ENCODE peak calls at places on chromosomes 4 and X, in six cellular contexts. C, V, Z, Y, M and I are unnamed samples. For H3K4me1, the result is how much of the 10 kb centered on the place peaks cover.

GRCh38 chr4:8912089-8912455 is 40.4 kb upstream of the HMX1 start:
- DNase-seq in C (peak), V (no peak), Z (no peak), Y (no peak), M (no peak), I (peak)

GRCh38 chrX:14039344-14039743 is 9.7 kb upstream of the GEMIN8 start:
- DNase-seq in C (peak), V (peak), Z (peak), Y (no peak), M (peak), I (peak)

GRCh38 chr4:793941-794621 is 31.8 kb downstream of the CPLX1 start:
- DNase-seq in C (no peak), V (peak), Z (peak), Y (no peak), M (peak), I (no peak)

GRCh38 chr4:109319684-109320083 is 17.2 kb upstream of the COL25A1 start:
- DNase-seq in C (no peak), V (no peak), Z (no peak), Y (no peak), M (no peak), I (no peak)

GRCh38 chr4:40316782-40317635 is 18.1 kb upstream of the CHRNA9 start:
- DNase-seq in C (no peak), V (peak), Z (no peak), Y (no peak), M (peak), I (peak)

GRCh38 chr4:7202391-7202790 is 10.1 kb downstream of the SORCS2 start:
- DNase-seq in C (no peak), V (no peak), Z (no peak), Y (no peak), M (peak), I (no peak)

GRCh38 chr4:189128341-189128740 is 812.3 kb upstream of the FRG1 start:
- DNase-seq in C (no peak), V (no peak), Z (no peak), Y (no peak), M (no peak), I (no peak)

GRCh38 chr4:145830699-145831098 is 107.9 kb downstream of the ZNF827 start:
- DNase-seq in C (no peak), V (no peak), Z (no peak), Y (no peak), M (no peak), I (no peak)

GRCh38 chr4:134465417-134465816 is 263.8 kb upstream of the PABPC4L start:
- DNase-seq in C (no peak), V (no peak), Z (no peak), Y (no peak), M (no peak), I (no peak)

GRCh38 chrX:65690057-65690855 is 22.8 kb downstream of the MSN start:
- DNase-seq in C (no peak), V (no peak), Z (no peak), Y (no peak), M (peak), I (peak)

GRCh38 chr4:156773648-156774357 is 197.8 kb downstream of the PDGFC start:
- DNase-seq in C (no peak), V (no peak), Z (no peak), Y (no peak), M (peak), I (no peak)

GRCh38 chr4:167509551-167509950 is 275.3 kb upstream of the SPOCK3 start:
- DNase-seq in C (no peak), V (no peak), Z (no peak), Y (no peak), M (no peak), I (no peak)

GRCh38 chrX:153317306-153317705 is 4.3 kb downstream of the PNMA6F start:
- DNase-seq in C (no peak), V (no peak), Z (no peak), Y (no peak), M (no peak), I (no peak)

GRCh38 chr4:142474398-142475087 is 371.6 kb downstream of the INPP4B start:
- DNase-seq in C (no peak), V (no peak), Z (no peak), Y (peak), M (peak), I (no peak)

GRCh38 chr4:128338634-128339355 is 51.2 kb upstream of the PGRMC2 start:
- DNase-seq in C (no peak), V (no peak), Z (no peak), Y (no peak), M (peak), I (no peak)

GRCh38 chr4:1244081-1244977 is 4.6 kb downstream of the CTBP1 start:
- DNase-seq in C (no peak), V (no peak), Z (peak), Y (no peak), M (no peak), I (no peak)

GRCh38 chr4:155629183-155629825 is 37.3 kb upstream of the GUCY1A1 start:
- DNase-seq in C (no peak), V (no peak), Z (no peak), Y (no peak), M (peak), I (no peak)

GRCh38 chr4:137711502-137711901 is 179.2 kb upstream of the PCDH18 start:
- DNase-seq in C (no peak), V (no peak), Z (no peak), Y (no peak), M (no peak), I (no peak)

GRCh38 chrX:70998402-70999027 is 67.6 kb upstream of the SLC7A3 start:
- DNase-seq in C (no peak), V (no peak), Z (no peak), Y (no peak), M (peak), I (peak)

GRCh38 chr4:20194079-20195013 is 57.4 kb upstream of the SLIT2 start:
- DNase-seq in C (no peak), V (no peak), Z (no peak), Y (no peak), M (peak), I (no peak)

GRCh38 chr4:20192754-20193521 is 58.8 kb upstream of the SLIT2 start:
- DNase-seq in C (no peak), V (no peak), Z (no peak), Y (no peak), M (peak), I (no peak)

GRCh38 chr4:20193522-20193902 is 58.2 kb upstream of the SLIT2 start:
- DNase-seq in C (no peak), V (no peak), Z (no peak), Y (no peak), M (no peak), I (no peak)

GRCh38 chr4:20196476-20196875 is 55.2 kb upstream of the SLIT2 start:
- DNase-seq in C (no peak), V (no peak), Z (no peak), Y (no peak), M (peak), I (no peak)

DNA sequence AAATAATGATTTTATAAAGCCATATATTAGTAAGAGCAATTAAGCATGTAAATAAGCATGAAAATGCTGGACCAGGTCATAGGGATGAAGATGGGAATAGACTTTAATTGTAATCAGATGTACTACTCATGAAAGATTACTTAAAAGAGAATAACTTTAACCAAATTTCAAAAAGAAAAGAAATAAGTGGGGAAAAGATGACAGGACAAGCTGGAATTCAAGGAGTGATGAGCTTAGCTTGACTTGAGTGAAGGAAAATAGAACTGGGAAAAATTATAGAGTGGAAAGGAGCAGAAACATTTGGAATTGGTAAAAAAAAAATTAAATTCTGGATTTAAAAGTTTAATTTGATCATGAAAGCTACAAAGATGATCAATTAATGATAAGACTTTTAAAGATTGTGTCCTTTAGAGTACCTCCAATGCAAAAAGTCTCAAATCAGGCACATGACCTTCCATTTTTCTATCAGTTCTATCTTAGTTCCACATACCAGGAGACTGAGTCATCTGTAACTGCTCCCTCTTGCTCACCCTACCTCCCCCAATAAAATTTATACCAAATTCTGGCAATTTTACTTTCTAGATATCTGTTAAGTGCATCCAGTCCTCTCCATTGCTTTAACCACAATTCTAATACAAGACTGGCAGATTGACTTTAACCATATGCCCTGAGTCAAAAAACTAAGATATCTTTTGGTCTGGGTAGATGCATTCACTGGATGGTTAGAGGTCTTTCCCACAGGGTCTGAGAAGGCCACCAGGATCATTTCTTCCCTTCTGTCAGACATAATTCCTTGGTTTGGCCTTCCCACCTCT is 56.4 kb upstream of the SLIT2 start:
- DNase-seq in C (no peak), V (no peak), Z (no peak), Y (no peak), M (peak), I (no peak)
- H3K4me1 ChIP-seq in C (under half), V (under half), Z (under half), Y (under half), M (under half), I (under half)

DNA sequence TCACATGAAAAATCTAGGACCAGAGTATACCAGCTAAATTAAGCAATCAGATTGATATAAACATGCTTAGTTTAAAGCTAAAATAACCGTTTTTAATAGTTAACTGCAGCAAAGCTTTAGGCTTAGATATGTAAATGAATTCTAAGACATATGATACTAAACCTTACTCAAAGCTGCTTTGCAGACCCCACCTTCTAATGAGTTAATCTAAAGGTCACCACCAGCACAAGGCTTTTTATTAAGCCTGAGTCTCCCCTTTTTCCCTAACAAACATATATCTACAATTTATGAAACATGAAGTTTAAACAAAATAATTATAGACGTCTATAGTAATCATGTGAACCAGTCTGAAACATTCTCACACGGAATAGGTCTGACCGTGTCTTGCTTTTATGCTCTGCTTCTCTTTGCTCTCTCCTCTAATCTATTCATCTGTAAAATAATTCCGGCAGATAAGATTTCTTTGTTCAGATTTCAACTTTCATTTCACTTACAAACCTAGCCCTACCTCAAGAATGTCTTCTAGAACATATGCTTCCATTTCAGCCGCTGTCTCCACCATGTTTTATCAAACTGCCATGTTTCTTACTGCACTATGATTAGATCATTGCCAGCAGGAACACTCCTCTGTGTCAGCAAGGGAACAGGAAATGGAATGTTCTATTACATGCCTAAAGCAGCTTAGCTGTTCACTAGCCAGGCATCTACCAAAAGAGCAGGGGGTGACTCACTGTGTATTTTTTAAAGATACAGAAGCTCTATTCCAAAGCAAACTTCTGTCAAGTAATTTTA is 35.9 kb downstream of the ANKRD17 start:
- DNase-seq in C (peak), V (no peak), Z (no peak), Y (peak), M (peak), I (peak)
- TF ChIP-seq POLR2A in C (no peak), V (peak), Z (peak), Y (no peak), M (peak), I (no peak)

DNA sequence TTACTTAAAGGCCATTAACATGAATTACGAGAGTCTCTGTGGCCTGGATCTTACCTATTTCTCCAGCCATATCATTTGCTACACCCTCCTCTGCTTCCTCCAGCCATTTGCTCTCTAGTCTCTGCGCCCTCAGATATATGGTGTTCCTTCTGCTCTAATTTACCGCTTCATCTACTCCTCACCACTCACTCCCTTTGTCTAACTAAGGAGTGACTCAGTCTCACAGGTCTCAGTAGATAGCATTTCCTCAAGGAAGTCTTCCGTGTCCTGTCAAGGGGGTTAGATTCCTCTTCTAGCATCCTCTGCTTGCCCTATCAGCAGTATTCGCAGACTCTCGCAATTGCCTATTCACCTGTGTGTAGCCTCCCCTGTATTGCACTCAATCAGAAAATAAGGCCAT is 892.1 kb upstream of the INTU start:
- DNase-seq in C (no peak), V (no peak), Z (no peak), Y (no peak), M (no peak), I (no peak)
- H3K4me3 ChIP-seq in C (no peak), V (no peak), Z (no peak), Y (no peak), M (no peak), I (no peak)

GRCh38 chrX:3791449-3791848 is 78.0 kb upstream of the PRKX start:
- DNase-seq in C (no peak), V (no peak), Z (no peak), Y (no peak), M (no peak), I (no peak)

GRCh38 chrX:3788494-3789233 is 75.2 kb upstream of the PRKX start:
- DNase-seq in C (no peak), V (no peak), Z (no peak), Y (no peak), M (no peak), I (no peak)
- H3K4me1 ChIP-seq in C (under half), V (under half), Z (under half), Y (under half), M (under half), I (under half)

GRCh38 chrX:21843179-21843578 is 3.8 kb downstream of the MBTPS2 start:
- DNase-seq in C (no peak), V (no peak), Z (no peak), Y (no peak), M (peak), I (no peak)

GRCh38 chrX:21837056-21837455 is 2.4 kb upstream of the MBTPS2 start:
- DNase-seq in C (no peak), V (no peak), Z (no peak), Y (no peak), M (no peak), I (no peak)

GRCh38 chrX:21840199-21840557 is 761 bp downstream of the MBTPS2 start:
- DNase-seq in C (no peak), V (no peak), Z (no peak), Y (no peak), M (peak), I (no peak)

GRCh38 chrX:21838937-21839333 is 482 bp upstream of the MBTPS2 start:
- DNase-seq in C (no peak), V (no peak), Z (no peak), Y (no peak), M (peak), I (no peak)

DNA sequence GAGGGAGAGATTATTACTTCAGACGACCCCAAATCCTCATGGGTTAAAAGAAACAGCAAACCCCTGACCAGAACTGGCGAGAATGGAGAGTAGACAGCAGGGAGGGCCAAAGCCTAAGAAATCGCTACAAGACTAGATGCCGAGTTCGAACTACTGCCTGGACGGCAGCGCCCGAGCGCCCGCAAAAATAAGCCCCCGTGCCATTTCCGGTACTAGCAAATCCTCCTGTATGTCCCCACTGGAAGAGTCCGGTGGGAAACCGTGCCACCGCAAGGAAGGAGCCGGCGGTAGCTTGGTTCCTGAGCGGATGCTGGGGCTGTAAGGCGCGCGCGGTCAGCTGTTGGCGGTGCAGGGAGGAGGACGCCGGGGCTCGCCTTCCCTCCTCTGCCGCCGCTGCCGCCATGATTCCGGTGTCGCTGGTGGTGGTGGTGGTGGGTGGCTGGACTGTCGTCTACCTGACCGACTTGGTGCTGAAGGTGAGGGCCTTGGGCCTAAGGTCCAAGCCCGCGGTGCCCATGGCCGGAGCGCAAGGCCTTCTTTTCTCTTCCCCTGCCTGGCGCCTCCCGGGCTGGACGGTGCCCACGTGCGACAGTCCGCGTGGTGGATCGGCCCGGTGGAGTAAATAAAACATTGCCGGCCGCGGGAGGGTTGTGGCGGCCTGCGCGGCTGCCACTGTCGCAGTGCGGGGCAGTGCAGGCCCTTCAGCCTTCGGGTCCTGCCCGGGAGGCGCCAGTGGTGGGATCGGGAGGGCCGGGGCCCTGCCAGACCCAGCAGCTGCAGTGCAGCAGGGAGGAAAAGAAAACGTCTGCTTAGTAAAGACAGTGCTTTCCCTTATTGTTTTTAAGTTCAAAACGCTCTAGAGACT is at the start of gene MBTPS2:
- DNase-seq in C (peak), V (peak), Z (peak), Y (peak), M (peak), I (peak)
- TF ChIP-seq POLR2A in C (no peak), V (no peak), Z (peak), Y (peak), M (peak), I (no peak)

DNA sequence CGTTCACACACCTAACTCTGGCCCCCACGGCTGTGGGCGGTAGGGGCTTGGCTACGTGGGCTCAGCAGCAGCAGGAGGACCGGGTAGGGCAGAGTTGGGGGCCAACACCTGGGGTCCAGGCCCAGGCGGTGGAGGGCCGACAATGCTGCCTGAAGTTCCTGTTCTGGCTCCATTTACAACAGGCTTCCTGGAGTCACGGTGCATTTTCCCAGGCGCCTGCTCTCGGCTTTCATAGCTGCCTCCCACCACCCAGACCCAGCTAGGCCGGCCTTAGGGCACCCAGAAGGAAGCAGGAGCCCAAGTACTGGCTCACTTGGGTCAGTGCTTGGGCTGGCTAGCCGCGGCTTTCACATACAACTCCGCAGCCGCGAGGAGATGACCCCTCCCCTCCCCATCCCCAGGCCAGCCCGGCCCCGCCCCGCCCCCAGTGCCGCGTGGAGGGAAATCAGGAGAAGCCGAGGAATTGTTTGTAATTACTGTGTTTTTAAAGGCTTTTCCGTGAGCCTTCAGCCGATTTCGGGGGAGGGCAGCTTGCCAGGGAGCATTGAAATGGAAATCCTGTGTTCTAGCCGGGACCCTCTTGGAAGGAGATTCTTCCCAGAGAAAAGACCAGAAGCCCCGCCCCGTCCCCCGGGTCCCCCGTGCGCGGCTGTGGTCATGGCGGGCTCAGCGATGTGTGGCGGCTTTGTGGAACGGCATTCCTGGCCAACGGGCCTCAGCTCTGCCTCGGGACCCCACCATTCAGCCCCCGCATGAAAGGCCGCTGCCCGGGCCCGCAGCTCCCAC is 28.5 kb downstream of the PJA1 start:
- DNase-seq in C (peak), V (no peak), Z (peak), Y (no peak), M (no peak), I (peak)
- H3K4me3 ChIP-seq in C (peak), V (no peak), Z (no peak), Y (no peak), M (no peak), I (no peak)

GRCh38 chr4:74431113-74431826 is 13.7 kb upstream of the AREG start:
- DNase-seq in C (no peak), V (no peak), Z (no peak), Y (no peak), M (no peak), I (no peak)
- H3K4me1 ChIP-seq in C (under half), V (under half), Z (under half), Y (under half), M (under half), I (under half)

GRCh38 chrX:72273718-72274117 is 3.3 kb downstream of the RPS4X start:
- DNase-seq in C (no peak), V (no peak), Z (no peak), Y (no peak), M (no peak), I (no peak)
- TF ChIP-seq POLR2A in C (no peak), V (no peak), Z (no peak), Y (no peak), M (no peak), I (no peak)